ENCODE peak calls at places on chromosomes 11 and 22, in eight cellular contexts. One of them, this sample, is unnamed. For H3K27me3, the result is how much of the 10 kb centered on the place peaks cover.

GRCh38 chr11:87256694-87257340 is 219.1 kb downstream of the TMEM135 start:
- DNase-seq in IMR-90: peak
- DNase-seq in fibroblast of lung: no peak
- DNase-seq in kidney epithelial cell: no peak
- DNase-seq in PC-3: no peak
- DNase-seq in lung: no peak
- DNase-seq in PC-9: no peak
- DNase-seq in trophoblast cell: no peak
- DNase-seq in this sample: no peak

GRCh38 chr22:45008853-45009751 is 703 bp downstream of the PHF21B start:
- DNase-seq in fibroblast of lung: no peak
- DNase-seq in lung: no peak
- DNase-seq in PC-9: no peak
- DNase-seq in kidney epithelial cell: no peak
- DNase-seq in trophoblast cell: no peak
- DNase-seq in IMR-90: no peak
- DNase-seq in PC-3: no peak
- DNase-seq in this sample: no peak

GRCh38 chr11:13602844-13603243 is 65.6 kb upstream of the FAR1 start:
- DNase-seq in kidney epithelial cell: no peak
- DNase-seq in fibroblast of lung: no peak
- DNase-seq in trophoblast cell: no peak
- DNase-seq in PC-3: no peak
- DNase-seq in IMR-90: no peak
- DNase-seq in PC-9: no peak
- DNase-seq in lung: no peak
- DNase-seq in this sample: no peak

GRCh38 chr22:37742374-37743092 is 45.7 kb downstream of the TRIOBP start:
- DNase-seq in IMR-90: peak
- DNase-seq in lung: no peak
- DNase-seq in kidney epithelial cell: peak
- DNase-seq in PC-3: peak
- DNase-seq in PC-9: peak
- DNase-seq in trophoblast cell: no peak
- DNase-seq in fibroblast of lung: peak
- DNase-seq in this sample: no peak

GRCh38 chr11:57751676-57752253 is at the start of gene BTBD18:
- DNase-seq in kidney epithelial cell: no peak
- DNase-seq in IMR-90: peak
- DNase-seq in trophoblast cell: peak
- DNase-seq in fibroblast of lung: peak
- DNase-seq in lung: peak
- DNase-seq in PC-3: peak
- DNase-seq in PC-9: peak
- DNase-seq in this sample: no peak

GRCh38 chr11:130894322-130895025 is 21.8 kb downstream of the SNX19 start:
- DNase-seq in PC-3: peak
- DNase-seq in PC-9: peak
- DNase-seq in trophoblast cell: peak
- DNase-seq in fibroblast of lung: peak
- DNase-seq in lung: peak
- DNase-seq in kidney epithelial cell: no peak
- DNase-seq in IMR-90: peak
- DNase-seq in this sample: no peak

GRCh38 chr11:79321282-79321681 is 119.5 kb downstream of the TENM4 start:
- DNase-seq in PC-9: no peak
- DNase-seq in PC-3: no peak
- DNase-seq in fibroblast of lung: peak
- DNase-seq in lung: no peak
- DNase-seq in kidney epithelial cell: no peak
- DNase-seq in trophoblast cell: no peak
- DNase-seq in IMR-90: peak
- DNase-seq in this sample: no peak

GRCh38 chr11:120590472-120590871 is 78.9 kb downstream of the GRIK4 start:
- DNase-seq in kidney epithelial cell: no peak
- DNase-seq in fibroblast of lung: peak
- DNase-seq in trophoblast cell: no peak
- DNase-seq in PC-9: no peak
- DNase-seq in PC-3: no peak
- DNase-seq in lung: no peak
- DNase-seq in IMR-90: peak
- DNase-seq in this sample: no peak

GRCh38 chr22:47193606-47194316 is 431.3 kb downstream of the TBC1D22A start:
- DNase-seq in lung: no peak
- DNase-seq in kidney epithelial cell: no peak
- DNase-seq in PC-9: no peak
- DNase-seq in fibroblast of lung: no peak
- DNase-seq in trophoblast cell: no peak
- DNase-seq in PC-3: no peak
- DNase-seq in IMR-90: no peak
- DNase-seq in this sample: no peak

GRCh38 chr11:117547911-117548310 is 220.3 kb downstream of the CEP164 start:
- DNase-seq in fibroblast of lung: no peak
- DNase-seq in lung: no peak
- DNase-seq in PC-3: no peak
- DNase-seq in IMR-90: no peak
- DNase-seq in PC-9: no peak
- DNase-seq in trophoblast cell: no peak
- DNase-seq in kidney epithelial cell: no peak
- DNase-seq in this sample: no peak

GRCh38 chr11:130209128-130209932 is 49.7 kb downstream of the ST14 start:
- DNase-seq in kidney epithelial cell: no peak
- DNase-seq in lung: peak
- DNase-seq in IMR-90: no peak
- DNase-seq in PC-9: no peak
- DNase-seq in fibroblast of lung: no peak
- DNase-seq in PC-3: no peak
- DNase-seq in trophoblast cell: no peak
- DNase-seq in this sample: no peak

GRCh38 chr11:64883575-64883974 is 5.2 kb upstream of the EHD1 start:
- DNase-seq in PC-9: no peak
- DNase-seq in fibroblast of lung: no peak
- DNase-seq in IMR-90: no peak
- DNase-seq in trophoblast cell: no peak
- DNase-seq in PC-3: no peak
- DNase-seq in kidney epithelial cell: no peak
- DNase-seq in lung: no peak
- DNase-seq in this sample: no peak

GRCh38 chr11:114284021-114284420 is 12.2 kb upstream of the NNMT start:
- DNase-seq in trophoblast cell: no peak
- DNase-seq in fibroblast of lung: no peak
- DNase-seq in lung: peak
- DNase-seq in IMR-90: no peak
- DNase-seq in PC-3: no peak
- DNase-seq in PC-9: no peak
- DNase-seq in kidney epithelial cell: no peak
- DNase-seq in this sample: no peak

GRCh38 chr11:111300569-111300968 is 2.2 kb downstream of the POU2AF3 start:
- DNase-seq in fibroblast of lung: no peak
- DNase-seq in PC-3: no peak
- DNase-seq in IMR-90: no peak
- DNase-seq in trophoblast cell: no peak
- DNase-seq in PC-9: no peak
- DNase-seq in kidney epithelial cell: no peak
- DNase-seq in lung: no peak
- DNase-seq in this sample: no peak

GRCh38 chr11:110295086-110295485 is 1.3 kb downstream of the RDX start:
- DNase-seq in PC-9: no peak
- DNase-seq in IMR-90: no peak
- DNase-seq in trophoblast cell: no peak
- DNase-seq in kidney epithelial cell: no peak
- DNase-seq in lung: no peak
- DNase-seq in PC-3: no peak
- DNase-seq in fibroblast of lung: no peak
- DNase-seq in this sample: no peak

GRCh38 chr11:68212421-68213134 is 518 bp downstream of the KMT5B start:
- DNase-seq in PC-3: peak
- DNase-seq in PC-9: peak
- DNase-seq in IMR-90: peak
- DNase-seq in lung: peak
- DNase-seq in trophoblast cell: peak
- DNase-seq in kidney epithelial cell: no peak
- DNase-seq in fibroblast of lung: peak
- DNase-seq in this sample: no peak
- H3K4me3 ChIP-seq in PC-3: peak
- H3K4me3 ChIP-seq in PC-9: peak
- H3K4me3 ChIP-seq in IMR-90: peak
- H3K4me3 ChIP-seq in lung: peak
- H3K4me3 ChIP-seq in trophoblast cell: peak
- H3K4me3 ChIP-seq in kidney epithelial cell: peak
- H3K4me3 ChIP-seq in fibroblast of lung: peak
- H3K4me3 ChIP-seq in this sample: peak

DNA sequence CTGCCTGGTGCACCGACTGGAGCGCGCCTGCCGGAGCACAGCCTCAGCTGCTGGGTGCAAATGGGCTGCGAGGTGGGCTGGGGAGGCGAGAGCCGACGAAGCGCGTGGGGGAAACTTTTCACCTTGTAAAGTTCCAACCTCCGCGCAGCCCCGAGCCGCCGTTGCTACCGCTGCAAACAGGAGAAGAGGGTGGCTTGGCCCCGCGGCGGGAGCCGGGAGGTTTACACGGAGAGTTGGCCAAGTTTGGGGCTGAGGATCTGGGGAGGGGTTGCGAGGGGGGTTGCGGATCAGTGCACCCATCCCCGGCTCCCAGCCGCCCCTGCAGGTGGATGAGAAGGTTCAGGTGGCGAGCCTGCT is 566 bp downstream of the FAT3 start:
- DNase-seq in lung: no peak
- DNase-seq in trophoblast cell: no peak
- DNase-seq in kidney epithelial cell: no peak
- DNase-seq in PC-9: peak
- DNase-seq in fibroblast of lung: no peak
- DNase-seq in PC-3: no peak
- DNase-seq in IMR-90: no peak
- DNase-seq in this sample: no peak
- H3K27me3 ChIP-seq in lung: under half
- H3K27me3 ChIP-seq in trophoblast cell: under half
- H3K27me3 ChIP-seq in kidney epithelial cell: under half
- H3K27me3 ChIP-seq in PC-9: under half
- H3K27me3 ChIP-seq in fibroblast of lung: under half
- H3K27me3 ChIP-seq in PC-3: half or more
- H3K27me3 ChIP-seq in IMR-90: half or more
- H3K27me3 ChIP-seq in this sample: under half

GRCh38 chr11:3902441-3902840 is 47.0 kb downstream of the STIM1 start:
- DNase-seq in kidney epithelial cell: no peak
- DNase-seq in PC-9: no peak
- DNase-seq in IMR-90: no peak
- DNase-seq in trophoblast cell: no peak
- DNase-seq in lung: no peak
- DNase-seq in fibroblast of lung: no peak
- DNase-seq in PC-3: no peak
- DNase-seq in this sample: no peak
- H3K4me3 ChIP-seq in kidney epithelial cell: no peak
- H3K4me3 ChIP-seq in PC-9: no peak
- H3K4me3 ChIP-seq in IMR-90: no peak
- H3K4me3 ChIP-seq in trophoblast cell: no peak
- H3K4me3 ChIP-seq in lung: no peak
- H3K4me3 ChIP-seq in fibroblast of lung: no peak
- H3K4me3 ChIP-seq in PC-3: no peak
- H3K4me3 ChIP-seq in this sample: no peak

DNA sequence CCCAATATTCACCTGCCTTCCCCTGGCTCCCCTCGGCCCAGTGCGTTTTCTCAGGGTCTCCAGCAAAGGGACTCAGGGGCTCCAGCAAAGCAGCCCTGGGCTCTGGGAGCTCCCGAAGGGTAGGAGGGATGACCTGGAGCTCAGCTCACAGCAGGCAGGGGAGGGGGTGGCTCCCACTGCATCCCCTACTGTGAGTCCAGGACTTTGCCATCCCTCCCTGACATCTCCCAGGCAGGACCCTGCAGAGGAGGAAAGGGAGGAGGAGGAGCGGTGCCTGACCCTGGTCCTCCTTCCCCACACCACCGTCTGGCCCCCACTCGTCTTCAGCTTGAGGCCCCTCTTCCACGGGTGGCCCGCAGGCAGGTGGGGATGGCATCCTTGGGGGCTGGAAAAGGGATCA is 5.0 kb downstream of the CABP7 start:
- DNase-seq in PC-9: no peak
- DNase-seq in kidney epithelial cell: no peak
- DNase-seq in lung: no peak
- DNase-seq in PC-3: no peak
- DNase-seq in fibroblast of lung: no peak
- DNase-seq in IMR-90: no peak
- DNase-seq in trophoblast cell: no peak
- DNase-seq in this sample: no peak
- H3K27me3 ChIP-seq in PC-9: under half
- H3K27me3 ChIP-seq in kidney epithelial cell: under half
- H3K27me3 ChIP-seq in lung: under half
- H3K27me3 ChIP-seq in PC-3: under half
- H3K27me3 ChIP-seq in fibroblast of lung: under half
- H3K27me3 ChIP-seq in IMR-90: half or more
- H3K27me3 ChIP-seq in trophoblast cell: under half
- H3K27me3 ChIP-seq in this sample: under half

GRCh38 chr22:22752556-22753477 is 108.4 kb downstream of the GGTLC2 start:
- DNase-seq in PC-3: peak
- DNase-seq in IMR-90: peak
- DNase-seq in PC-9: no peak
- DNase-seq in trophoblast cell: peak
- DNase-seq in lung: peak
- DNase-seq in fibroblast of lung: no peak
- DNase-seq in kidney epithelial cell: no peak
- DNase-seq in this sample: no peak
- H3K4me3 ChIP-seq in PC-3: no peak
- H3K4me3 ChIP-seq in IMR-90: no peak
- H3K4me3 ChIP-seq in PC-9: no peak
- H3K4me3 ChIP-seq in trophoblast cell: no peak
- H3K4me3 ChIP-seq in lung: no peak
- H3K4me3 ChIP-seq in fibroblast of lung: no peak
- H3K4me3 ChIP-seq in kidney epithelial cell: no peak
- H3K4me3 ChIP-seq in this sample: no peak

GRCh38 chr22:50045211-50046018 is 12.7 kb downstream of the TTLL8 start:
- DNase-seq in trophoblast cell: no peak
- DNase-seq in lung: no peak
- DNase-seq in fibroblast of lung: no peak
- DNase-seq in IMR-90: no peak
- DNase-seq in PC-3: no peak
- DNase-seq in PC-9: no peak
- DNase-seq in kidney epithelial cell: no peak
- DNase-seq in this sample: no peak
- H3K27me3 ChIP-seq in trophoblast cell: under half
- H3K27me3 ChIP-seq in lung: under half
- H3K27me3 ChIP-seq in fibroblast of lung: under half
- H3K27me3 ChIP-seq in IMR-90: under half
- H3K27me3 ChIP-seq in PC-3: under half
- H3K27me3 ChIP-seq in PC-9: half or more
- H3K27me3 ChIP-seq in kidney epithelial cell: under half
- H3K27me3 ChIP-seq in this sample: under half

GRCh38 chr11:61026121-61027031 is 54.9 kb downstream of the CD6 start:
- DNase-seq in trophoblast cell: no peak
- DNase-seq in lung: no peak
- DNase-seq in IMR-90: no peak
- DNase-seq in kidney epithelial cell: no peak
- DNase-seq in fibroblast of lung: no peak
- DNase-seq in PC-3: no peak
- DNase-seq in PC-9: no peak
- DNase-seq in this sample: no peak
- H3K4me3 ChIP-seq in trophoblast cell: no peak
- H3K4me3 ChIP-seq in lung: no peak
- H3K4me3 ChIP-seq in IMR-90: no peak
- H3K4me3 ChIP-seq in kidney epithelial cell: no peak
- H3K4me3 ChIP-seq in fibroblast of lung: no peak
- H3K4me3 ChIP-seq in PC-3: no peak
- H3K4me3 ChIP-seq in PC-9: no peak
- H3K4me3 ChIP-seq in this sample: no peak

This sample was measured in BJ.